ENCODE peak calls at places on chromosomes 1 and 21, in four cellular contexts. One of them, this sample, is unnamed.

GRCh38 chr21:18058731-18059398 is 185.8 kb upstream of the CHODL start:
- DNase-seq in RPMI8226: no peak
- DNase-seq in activated CD8-positive, alpha-beta memory T cell treated with anti-CD3 and anti-CD28 coated beads for 4 hours: no peak
- DNase-seq in GM04504: no peak
- DNase-seq in this sample: no peak

GRCh38 chr1:70546726-70547125 is 135.7 kb downstream of the CTH start:
- DNase-seq in RPMI8226: no peak
- DNase-seq in activated CD8-positive, alpha-beta memory T cell treated with anti-CD3 and anti-CD28 coated beads for 4 hours: no peak
- DNase-seq in GM04504: no peak
- DNase-seq in this sample: no peak

GRCh38 chr21:15445327-15445726 is 284.5 kb upstream of the USP25 start:
- DNase-seq in RPMI8226: peak; percentile 20
- DNase-seq in activated CD8-positive, alpha-beta memory T cell treated with anti-CD3 and anti-CD28 coated beads for 4 hours: no peak
- DNase-seq in GM04504: no peak
- DNase-seq in this sample: peak; percentile 39

GRCh38 chr1:209557216-209557615 is 26.3 kb upstream of the CAMK1G start:
- DNase-seq in RPMI8226: no peak
- DNase-seq in activated CD8-positive, alpha-beta memory T cell treated with anti-CD3 and anti-CD28 coated beads for 4 hours: no peak
- DNase-seq in GM04504: no peak
- DNase-seq in this sample: no peak

GRCh38 chr1:232038704-232039103 is 412.1 kb downstream of the DISC1 start:
- DNase-seq in RPMI8226: peak; percentile 71
- DNase-seq in activated CD8-positive, alpha-beta memory T cell treated with anti-CD3 and anti-CD28 coated beads for 4 hours: no peak
- DNase-seq in GM04504: no peak
- DNase-seq in this sample: no peak

GRCh38 chr1:18312961-18313360 is 167.8 kb upstream of the KLHDC7A start:
- DNase-seq in RPMI8226: no peak
- DNase-seq in activated CD8-positive, alpha-beta memory T cell treated with anti-CD3 and anti-CD28 coated beads for 4 hours: no peak
- DNase-seq in GM04504: no peak
- DNase-seq in this sample: no peak

GRCh38 chr1:204350857-204351573 is 8.7 kb downstream of the PLEKHA6 start:
- DNase-seq in RPMI8226: peak; percentile 69
- DNase-seq in activated CD8-positive, alpha-beta memory T cell treated with anti-CD3 and anti-CD28 coated beads for 4 hours: no peak
- DNase-seq in GM04504: peak; percentile 36
- DNase-seq in this sample: peak; percentile 96

GRCh38 chr1:216332462-216332861 is 90.8 kb downstream of the USH2A start:
- DNase-seq in RPMI8226: no peak
- DNase-seq in activated CD8-positive, alpha-beta memory T cell treated with anti-CD3 and anti-CD28 coated beads for 4 hours: no peak
- DNase-seq in GM04504: no peak
- DNase-seq in this sample: no peak

GRCh38 chr1:210340751-210341328 is 12.1 kb downstream of the HHAT start:
- DNase-seq in RPMI8226: no peak
- DNase-seq in activated CD8-positive, alpha-beta memory T cell treated with anti-CD3 and anti-CD28 coated beads for 4 hours: no peak
- DNase-seq in GM04504: no peak
- DNase-seq in this sample: no peak

GRCh38 chr1:3735683-3736070 is 16.6 kb upstream of the CCDC27 start:
- DNase-seq in RPMI8226: no peak
- DNase-seq in activated CD8-positive, alpha-beta memory T cell treated with anti-CD3 and anti-CD28 coated beads for 4 hours: no peak
- DNase-seq in GM04504: no peak
- DNase-seq in this sample: no peak

GRCh38 chr1:35269190-35269988 is 880 bp downstream of the ZMYM4 start:
- DNase-seq in RPMI8226: peak; percentile 9
- DNase-seq in activated CD8-positive, alpha-beta memory T cell treated with anti-CD3 and anti-CD28 coated beads for 4 hours: no peak
- DNase-seq in GM04504: no peak
- DNase-seq in this sample: no peak

GRCh38 chr1:203280061-203280460 is 25.3 kb upstream of the BTG2 start:
- DNase-seq in RPMI8226: no peak
- DNase-seq in activated CD8-positive, alpha-beta memory T cell treated with anti-CD3 and anti-CD28 coated beads for 4 hours: no peak
- DNase-seq in GM04504: no peak
- DNase-seq in this sample: no peak

GRCh38 chr1:82319526-82319925 is 518.8 kb downstream of the ADGRL2 start:
- DNase-seq in RPMI8226: no peak
- DNase-seq in activated CD8-positive, alpha-beta memory T cell treated with anti-CD3 and anti-CD28 coated beads for 4 hours: no peak
- DNase-seq in GM04504: no peak
- DNase-seq in this sample: no peak

GRCh38 chr1:115531806-115532359 is 109.9 kb upstream of the VANGL1 start:
- DNase-seq in RPMI8226: no peak
- DNase-seq in activated CD8-positive, alpha-beta memory T cell treated with anti-CD3 and anti-CD28 coated beads for 4 hours: no peak
- DNase-seq in GM04504: no peak
- DNase-seq in this sample: no peak

GRCh38 chr21:41589620-41590175 is 81.7 kb upstream of the TMPRSS2 start:
- DNase-seq in RPMI8226: no peak
- DNase-seq in activated CD8-positive, alpha-beta memory T cell treated with anti-CD3 and anti-CD28 coated beads for 4 hours: no peak
- DNase-seq in GM04504: no peak
- DNase-seq in this sample: no peak

GRCh38 chr1:22860414-22860800 is 112.3 kb downstream of the LACTBL1 start:
- DNase-seq in RPMI8226: no peak
- DNase-seq in activated CD8-positive, alpha-beta memory T cell treated with anti-CD3 and anti-CD28 coated beads for 4 hours: no peak
- DNase-seq in GM04504: no peak
- DNase-seq in this sample: no peak

GRCh38 chr1:179814513-179814838 is 63.1 kb downstream of the TOR1AIP2 start:
- DNase-seq in RPMI8226: no peak
- DNase-seq in activated CD8-positive, alpha-beta memory T cell treated with anti-CD3 and anti-CD28 coated beads for 4 hours: no peak
- DNase-seq in GM04504: no peak
- DNase-seq in this sample: peak; percentile 83

GRCh38 chr1:212713465-212714136 is 14.0 kb upstream of the BATF3 start:
- DNase-seq in RPMI8226: no peak
- DNase-seq in activated CD8-positive, alpha-beta memory T cell treated with anti-CD3 and anti-CD28 coated beads for 4 hours: no peak
- DNase-seq in GM04504: no peak
- DNase-seq in this sample: no peak

GRCh38 chr1:226542623-226543103 is 5.9 kb upstream of the STUM start:
- DNase-seq in RPMI8226: peak; percentile 35
- DNase-seq in activated CD8-positive, alpha-beta memory T cell treated with anti-CD3 and anti-CD28 coated beads for 4 hours: no peak
- DNase-seq in GM04504: no peak
- DNase-seq in this sample: no peak

GRCh38 chr1:97364086-97364485 is 556.7 kb downstream of the DPYD start:
- DNase-seq in RPMI8226: no peak
- DNase-seq in activated CD8-positive, alpha-beta memory T cell treated with anti-CD3 and anti-CD28 coated beads for 4 hours: no peak
- DNase-seq in GM04504: no peak
- DNase-seq in this sample: no peak

GRCh38 chr1:21575351-21575942 is 66.2 kb downstream of the ALPL start:
- DNase-seq in RPMI8226: no peak
- DNase-seq in activated CD8-positive, alpha-beta memory T cell treated with anti-CD3 and anti-CD28 coated beads for 4 hours: no peak
- DNase-seq in GM04504: no peak
- DNase-seq in this sample: no peak

GRCh38 chr1:21293537-21294265 is 3.4 kb upstream of the ECE1 start:
- DNase-seq in RPMI8226: peak; percentile 84
- DNase-seq in activated CD8-positive, alpha-beta memory T cell treated with anti-CD3 and anti-CD28 coated beads for 4 hours: peak; percentile 42
- DNase-seq in GM04504: no peak
- DNase-seq in this sample: no peak

GRCh38 chr1:156663178-156663577 is 14.0 kb downstream of the NES start:
- DNase-seq in RPMI8226: peak; percentile 84
- DNase-seq in activated CD8-positive, alpha-beta memory T cell treated with anti-CD3 and anti-CD28 coated beads for 4 hours: no peak
- DNase-seq in GM04504: no peak
- DNase-seq in this sample: peak; percentile 54

GRCh38 chr1:233907139-233907538 is 2.7 kb downstream of the SLC35F3 start:
- DNase-seq in RPMI8226: no peak
- DNase-seq in activated CD8-positive, alpha-beta memory T cell treated with anti-CD3 and anti-CD28 coated beads for 4 hours: no peak
- DNase-seq in GM04504: no peak
- DNase-seq in this sample: no peak

GRCh38 chr1:117754061-117754969 is 148.5 kb downstream of the TENT5C start:
- DNase-seq in RPMI8226: peak; percentile 56
- DNase-seq in activated CD8-positive, alpha-beta memory T cell treated with anti-CD3 and anti-CD28 coated beads for 4 hours: no peak
- DNase-seq in GM04504: peak; percentile 32
- DNase-seq in this sample: peak; percentile 70

GRCh38 chr1:5971471-5972197 is 20.6 kb downstream of the NPHP4 start:
- DNase-seq in RPMI8226: no peak
- DNase-seq in activated CD8-positive, alpha-beta memory T cell treated with anti-CD3 and anti-CD28 coated beads for 4 hours: no peak
- DNase-seq in GM04504: no peak
- DNase-seq in this sample: no peak

GRCh38 chr1:22710688-22711024 is at the start of gene EPHB2:
- DNase-seq in RPMI8226: peak; percentile 74
- DNase-seq in activated CD8-positive, alpha-beta memory T cell treated with anti-CD3 and anti-CD28 coated beads for 4 hours: no peak
- DNase-seq in GM04504: peak; percentile 12
- DNase-seq in this sample: peak; percentile 95